ENCODE peak calls at places on chromosomes 11 and 22, in eight cellular contexts. P is thoracic aorta; Q is left lung; S is CD4-positive, alpha-beta memory T cell; L is neural progenitor cell; N is right lobe of liver; K is GM23248; H is bronchial epithelial cell. R is an unnamed sample.

GRCh38 chr11:95908826-95909225 is 15.1 kb downstream of the MTMR2 start:
- DNase-seq in P (no peak), Q (no peak), S (no peak), L (no peak), N (no peak), K (peak; percentile 55), H (peak; percentile 18), R (no peak)

GRCh38 chr11:1987024-1987423 is 10.6 kb downstream of the H19 start:
- DNase-seq in P (no peak), Q (no peak), S (no peak), L (no peak), N (no peak), K (no peak), H (no peak), R (no peak)

GRCh38 chr22:31829505-31829904 is 75.7 kb downstream of the DEPDC5 start:
- DNase-seq in P (no peak), Q (no peak), S (no peak), L (no peak), N (no peak), K (peak; percentile 96), H (peak; percentile 96), R (no peak)

GRCh38 chr22:37999640-38000272 is 15.4 kb upstream of the SOX10 start:
- DNase-seq in P (peak; percentile 13), Q (no peak), S (no peak), L (no peak), N (no peak), K (peak; percentile 45), H (peak; percentile 95), R (no peak)

GRCh38 chr11:124934862-124935547 is 842 bp downstream of the HEPACAM start:
- DNase-seq in P (no peak), Q (no peak), S (no peak), L (no peak), N (no peak), K (peak; percentile 88), H (peak; percentile 31), R (no peak)

GRCh38 chr11:2824851-2825250 is 60.7 kb downstream of the CDKN1C start:
- DNase-seq in P (no peak), Q (peak; percentile 55), S (no peak), L (no peak), N (no peak), K (peak; percentile 24), H (no peak), R (no peak)

GRCh38 chr11:2725367-2726300 is 25.8 kb upstream of the KCNQ1OT1 start:
- DNase-seq in P (no peak), Q (no peak), S (no peak), L (no peak), N (no peak), K (peak; percentile 49), H (no peak), R (peak; percentile 34)

GRCh38 chr22:25365491-25366261 is 146.2 kb downstream of the CRYBB2 start:
- DNase-seq in P (no peak), Q (peak; percentile 82), S (no peak), L (no peak), N (peak; percentile 46), K (no peak), H (no peak), R (peak; percentile 44)

GRCh38 chr22:38240734-38241252 is 32.0 kb downstream of the TMEM184B start:
- DNase-seq in P (no peak), Q (no peak), S (no peak), L (peak; percentile 84), N (no peak), K (peak; percentile 93), H (peak; percentile 88), R (no peak)

GRCh38 chr11:100925935-100926334 is 203.7 kb downstream of the PGR start:
- DNase-seq in P (no peak), Q (no peak), S (no peak), L (no peak), N (no peak), K (peak; percentile 60), H (peak; percentile 69), R (no peak)

GRCh38 chr11:81579339-81579738 is 1154.3 kb downstream of the FAM181B start:
- DNase-seq in P (no peak), Q (no peak), S (no peak), L (peak; percentile 3), N (no peak), K (no peak), H (no peak), R (no peak)
- H3K36me3 ChIP-seq in P (no peaks in the 10 kb centered on the region), Q (no peaks in the 10 kb centered on the region), S (no peaks in the 10 kb centered on the region), L (no peaks in the 10 kb centered on the region), N (no peaks in the 10 kb centered on the region), K (no peaks in the 10 kb centered on the region), H (no peaks in the 10 kb centered on the region), R (no peaks in the 10 kb centered on the region)

GRCh38 chr11:68958211-68958610 is 22.6 kb downstream of the MRGPRD start:
- DNase-seq in P (no peak), Q (no peak), S (no peak), L (no peak), N (no peak), K (no peak), H (no peak), R (no peak)
- H3K36me3 ChIP-seq in P (no peaks in the 10 kb centered on the region), Q (no peaks in the 10 kb centered on the region), S (no peaks in the 10 kb centered on the region), L (no peaks in the 10 kb centered on the region), N (no peaks in the 10 kb centered on the region), K (no peaks in the 10 kb centered on the region), H (no peaks in the 10 kb centered on the region), R (no peaks in the 10 kb centered on the region)

DNA sequence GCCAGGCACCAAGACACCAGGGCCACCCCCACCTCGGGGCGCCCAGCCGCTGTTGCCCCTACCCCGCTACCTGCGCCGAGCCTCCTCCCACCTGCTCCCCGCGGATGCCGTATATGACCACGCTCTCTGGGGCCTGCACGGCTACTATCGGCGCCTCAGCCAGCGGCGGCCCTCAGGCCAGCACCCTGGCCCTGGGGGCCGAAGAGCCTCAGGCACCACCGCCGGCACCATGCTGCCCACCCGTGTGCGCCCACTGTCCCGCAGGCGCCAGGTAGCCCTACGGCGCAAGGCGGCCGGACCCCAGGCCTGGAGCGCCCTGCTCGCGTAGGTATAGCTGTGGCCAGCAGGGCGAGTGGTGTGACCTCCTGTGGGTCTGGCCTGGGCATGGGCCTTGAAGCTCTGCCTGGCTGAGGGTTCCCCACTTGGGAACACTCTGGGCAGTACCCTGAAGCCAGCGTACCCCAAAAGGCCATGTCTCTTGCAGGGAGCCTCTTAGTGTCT is 14.8 kb upstream of the MDK start:
- DNase-seq in P (no peak), Q (peak; percentile 72), S (no peak), L (no peak), N (no peak), K (no peak), H (no peak), R (no peak)
- H3K36me3 ChIP-seq in P (peaks cover 9% of the 10 kb centered on the region), Q (peaks cover 65% of the 10 kb centered on the region), S (peaks cover 47% of the 10 kb centered on the region), L (no peaks in the 10 kb centered on the region), N (no peaks in the 10 kb centered on the region), K (no peaks in the 10 kb centered on the region), H (peaks cover 20% of the 10 kb centered on the region), R (peaks cover 41% of the 10 kb centered on the region)

DNA sequence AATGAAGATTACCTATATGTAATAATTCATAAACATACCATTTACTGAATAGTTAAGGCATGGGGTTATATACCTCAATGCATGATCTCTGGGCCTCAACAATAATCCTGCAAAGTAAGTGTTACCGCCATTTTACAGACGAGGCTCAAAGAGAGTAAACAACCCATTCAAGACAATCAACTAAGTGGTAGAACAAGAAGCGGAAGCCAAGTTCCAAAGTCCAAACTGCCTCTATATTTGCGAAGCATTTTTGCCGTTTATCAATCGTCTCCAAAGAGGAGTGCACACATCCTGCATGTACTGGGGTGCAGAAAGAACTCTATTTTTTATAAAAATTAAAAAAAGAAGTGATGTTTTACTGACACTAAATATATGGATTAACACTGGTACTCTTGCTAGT is 27.5 kb upstream of the P4HA3 start:
- DNase-seq in P (no peak), Q (no peak), S (no peak), L (no peak), N (no peak), K (no peak), H (no peak), R (no peak)
- H3K36me3 ChIP-seq in P (peaks cover 5% of the 10 kb centered on the region), Q (peaks cover 25% of the 10 kb centered on the region), S (peaks cover 12% of the 10 kb centered on the region), L (peaks cover 12% of the 10 kb centered on the region), N (no peaks in the 10 kb centered on the region), K (no peaks in the 10 kb centered on the region), H (no peaks in the 10 kb centered on the region), R (peaks cover 26% of the 10 kb centered on the region)

GRCh38 chr11:121500717-121501116 is 48.0 kb upstream of the SORL1-AS1 start:
- DNase-seq in P (no peak), Q (no peak), S (no peak), L (no peak), N (no peak), K (no peak), H (no peak), R (no peak)
- H3K36me3 ChIP-seq in P (peaks cover 7% of the 10 kb centered on the region), Q (peaks cover 42% of the 10 kb centered on the region), S (peaks cover 42% of the 10 kb centered on the region), L (peaks cover 12% of the 10 kb centered on the region), N (no peaks in the 10 kb centered on the region), K (no peaks in the 10 kb centered on the region), H (no peaks in the 10 kb centered on the region), R (no peaks in the 10 kb centered on the region)

GRCh38 chr22:29673361-29673760 is 46.4 kb upstream of the CABP7 start:
- DNase-seq in P (no peak), Q (no peak), S (no peak), L (no peak), N (no peak), K (no peak), H (no peak), R (no peak)
- H3K36me3 ChIP-seq in P (peaks cover 52% of the 10 kb centered on the region), Q (peaks cover 93% of the 10 kb centered on the region), S (peaks cover 76% of the 10 kb centered on the region), L (no peaks in the 10 kb centered on the region), N (no peaks in the 10 kb centered on the region), K (peaks cover 43% of the 10 kb centered on the region), H (peaks cover 14% of the 10 kb centered on the region), R (peaks cover 97% of the 10 kb centered on the region)

GRCh38 chr11:64933213-64933934 is 2.3 kb downstream of the GPHA2 start:
- DNase-seq in P (no peak), Q (peak; percentile 33), S (no peak), L (no peak), N (no peak), K (no peak), H (no peak), R (no peak)
- H3K36me3 ChIP-seq in P (peaks cover 48% of the 10 kb centered on the region), Q (peaks cover 67% of the 10 kb centered on the region), S (peaks cover 30% of the 10 kb centered on the region), L (no peaks in the 10 kb centered on the region), N (no peaks in the 10 kb centered on the region), K (peaks cover 24% of the 10 kb centered on the region), H (peaks cover 20% of the 10 kb centered on the region), R (no peaks in the 10 kb centered on the region)

GRCh38 chr11:114447892-114448291 is 8.6 kb downstream of the REXO2 start:
- DNase-seq in P (no peak), Q (no peak), S (no peak), L (no peak), N (no peak), K (peak; percentile 46), H (no peak), R (no peak)
- H3K36me3 ChIP-seq in P (peaks cover 10% of the 10 kb centered on the region), Q (peaks cover 43% of the 10 kb centered on the region), S (peaks cover 16% of the 10 kb centered on the region), L (no peaks in the 10 kb centered on the region), N (no peaks in the 10 kb centered on the region), K (peaks cover 67% of the 10 kb centered on the region), H (peaks cover 5% of the 10 kb centered on the region), R (peaks cover 92% of the 10 kb centered on the region)